ENCODE peak calls at places on chromosomes 6 and 20, in five cellular contexts. M is upper lobe of left lung; B is stimulated activated CD8-positive, alpha-beta memory T cell treated with anti-CD3 and anti-CD28 coated beads, Interleukin-15, amount 100 ng/mL, for 24 hours; G is activated CD8-positive, alpha-beta memory T cell treated with anti-CD3 and anti-CD28 coated beads for 24 hours; J is M059J. X is an unnamed sample.

GRCh38 chr6:26130581-26131247 is 43.5 kb downstream of the HFE start:
- DNase-seq in M (no peak), B (no peak), G (no peak), J (no peak), X (no peak)

GRCh38 chr6:81938014-81938761 is 185.7 kb upstream of the TENT5A start:
- DNase-seq in M (no peak), B (no peak), G (no peak), J (peak), X (peak)

GRCh38 chr6:39887692-39888450 is 46.4 kb downstream of the MOCS1 start:
- DNase-seq in M (no peak), B (no peak), G (no peak), J (peak), X (no peak)

GRCh38 chr6:121435444-121436069 is at the start of gene GJA1:
- DNase-seq in M (peak), B (no peak), G (no peak), J (peak), X (peak)

GRCh38 chr20:1357921-1358671 is 29.2 kb upstream of the SDCBP2 start:
- DNase-seq in M (no peak), B (no peak), G (peak), J (peak), X (no peak)

GRCh38 chr20:14288341-14289330 is 48.8 kb downstream of the FLRT3 start:
- DNase-seq in M (no peak), B (no peak), G (no peak), J (peak), X (peak)

GRCh38 chr6:158938811-158939254 is 61.2 kb downstream of the RSPH3 start:
- DNase-seq in M (no peak), B (no peak), G (no peak), J (no peak), X (no peak)

GRCh38 chr6:144583614-144583954 is 298.4 kb downstream of the UTRN start:
- DNase-seq in M (no peak), B (no peak), G (no peak), J (no peak), X (no peak)

GRCh38 chr6:43186706-43187105 is 4.7 kb downstream of the CUL9 start:
- DNase-seq in M (peak), B (no peak), G (no peak), J (no peak), X (no peak)

GRCh38 chr6:75386050-75386770 is 101.6 kb upstream of the TMEM30A start:
- DNase-seq in M (no peak), B (no peak), G (no peak), J (peak), X (no peak)

GRCh38 chr20:19909696-19910095 is 107.5 kb upstream of the NAA20 start:
- DNase-seq in M (peak), B (no peak), G (no peak), J (no peak), X (peak)

GRCh38 chr6:154705471-154706113 is 27.6 kb upstream of the SCAF8 start:
- DNase-seq in M (no peak), B (no peak), G (no peak), J (peak), X (no peak)

GRCh38 chr20:1894951-1895673 is at the start of gene SIRPA:
- DNase-seq in M (peak), B (no peak), G (no peak), J (peak), X (peak)

GRCh38 chr6:108133594-108134179 is 32.1 kb upstream of the NR2E1 start:
- DNase-seq in M (peak), B (no peak), G (peak), J (peak), X (peak)

GRCh38 chr6:8207869-8208191 is 105.5 kb upstream of the EEF1E1 start:
- DNase-seq in M (no peak), B (no peak), G (no peak), J (no peak), X (no peak)

GRCh38 chr6:55543633-55544309 is 35.2 kb downstream of the HMGCLL1 start:
- DNase-seq in M (no peak), B (no peak), G (no peak), J (peak), X (peak)

GRCh38 chr6:82022614-82023102 is 224.9 kb downstream of the IBTK start:
- DNase-seq in M (no peak), B (no peak), G (no peak), J (peak), X (peak)

GRCh38 chr20:19658137-19658536 is 99.9 kb upstream of the RIN2 start:
- DNase-seq in M (peak), B (no peak), G (no peak), J (no peak), X (no peak)

GRCh38 chr20:24588725-24589340 is 119.4 kb downstream of the SYNDIG1 start:
- DNase-seq in M (no peak), B (no peak), G (no peak), J (no peak), X (no peak)

GRCh38 chr20:5000263-5001173 is 792 bp downstream of the SLC23A2 start:
- DNase-seq in M (peak), B (no peak), G (peak), J (no peak), X (no peak)

GRCh38 chr20:59580991-59581401 is 23.3 kb upstream of the PHACTR3 start:
- DNase-seq in M (no peak), B (no peak), G (no peak), J (no peak), X (no peak)

GRCh38 chr6:100466410-100467143 is 1.9 kb upstream of the SIM1 start:
- DNase-seq in M (no peak), B (no peak), G (no peak), J (no peak), X (no peak)